ENCODE peak calls at places on chromosome 2, in six cellular contexts. L is lower leg skin, T is foreskin fibroblast, R is fibroblast of mammary gland, V is A673, G is ovary. J is an unnamed sample.

GRCh38 chr2:40101076-40101688 is 322.1 kb upstream of the THUMPD2 start:
- DNase-seq in V (no peak), G (no peak), T (peak), R (peak), L (no peak), J (peak)

GRCh38 chr2:27752551-27753237 is 18.8 kb upstream of the MRPL33 start:
- DNase-seq in V (no peak), G (no peak), R (no peak), T (no peak), L (no peak), J (no peak)

GRCh38 chr2:42888846-42889245 is 96.5 kb upstream of the HAAO start:
- DNase-seq in R (no peak), V (no peak), L (no peak), G (no peak), T (no peak), J (no peak)

GRCh38 chr2:184597996-184598312 is 375 bp upstream of the ZNF804A start:
- DNase-seq in T (no peak), L (no peak), G (no peak), V (no peak), R (peak), J (no peak)

GRCh38 chr2:150255528-150255927 is 231.9 kb downstream of the RND3 start:
- DNase-seq in G (no peak), R (peak), V (no peak), L (no peak), T (peak), J (peak)

GRCh38 chr2:57981369-57981768 is 65.2 kb upstream of the VRK2 start:
- DNase-seq in T (peak), G (no peak), R (peak), V (no peak), L (no peak), J (peak)

GRCh38 chr2:10575566-10576300 is 114.0 kb downstream of the NOL10 start:
- DNase-seq in R (peak), T (peak), L (no peak), V (no peak), G (no peak), J (peak)

GRCh38 chr2:180734382-180734781 is 246.0 kb upstream of the UBE2E3 start:
- DNase-seq in R (no peak), G (no peak), L (no peak), V (no peak), T (no peak), J (no peak)

GRCh38 chr2:240369725-240370585 is 65.5 kb upstream of the GPC1 start:
- DNase-seq in L (no peak), R (peak), T (peak), G (peak), V (no peak), J (peak)

GRCh38 chr2:192195548-192196418 is 1.1 kb upstream of the TMEFF2 start:
- DNase-seq in R (peak), T (no peak), V (peak), G (peak), L (no peak), J (peak)

GRCh38 chr2:30238143-30238800 is 6.9 kb downstream of the LBH start:
- DNase-seq in R (no peak), V (no peak), L (no peak), G (no peak), T (no peak), J (no peak)

GRCh38 chr2:7736646-7737305 is 819.6 kb downstream of the RNF144A start:
- DNase-seq in R (no peak), G (no peak), V (no peak), L (no peak), T (peak), J (no peak)

GRCh38 chr2:15643791-15644588 is 52.3 kb downstream of the DDX1 start:
- DNase-seq in R (no peak), G (no peak), T (no peak), V (no peak), L (no peak), J (peak)

GRCh38 chr2:232876071-232876977 is 6.3 kb downstream of the SNORC start:
- DNase-seq in V (peak), R (no peak), T (no peak), G (no peak), L (no peak), J (no peak)

GRCh38 chr2:3266727-3267548 is 110.7 kb downstream of the EIPR1 start:
- DNase-seq in R (no peak), L (no peak), V (no peak), G (no peak), T (no peak), J (no peak)

GRCh38 chr2:113755690-113756063 is 765 bp downstream of the SLC35F5 start:
- DNase-seq in T (no peak), V (peak), L (no peak), G (no peak), R (peak), J (no peak)

GRCh38 chr2:142824756-142825155 is 52.7 kb upstream of the KYNU start:
- DNase-seq in G (no peak), V (no peak), R (peak), L (no peak), T (no peak), J (no peak)

GRCh38 chr2:109209412-109209811 is 80.4 kb downstream of the SH3RF3 start:
- DNase-seq in T (peak), R (peak), G (no peak), V (no peak), L (no peak), J (peak)

GRCh38 chr2:9008951-9009664 is 5.6 kb upstream of the MBOAT2 start:
- DNase-seq in L (no peak), T (no peak), R (no peak), G (no peak), V (no peak), J (no peak)

GRCh38 chr2:10048501-10049171 is 5.3 kb downstream of the KLF11 start:
- DNase-seq in R (peak), T (no peak), L (no peak), G (no peak), V (peak), J (peak)

GRCh38 chr2:218804817-218805216 is 22.9 kb downstream of the CYP27A1 start:
- DNase-seq in L (no peak), G (no peak), R (no peak), V (no peak), T (no peak), J (no peak)

GRCh38 chr2:49621014-49621413 is 466.7 kb upstream of the FSHR start:
- DNase-seq in V (no peak), L (no peak), T (no peak), R (no peak), G (no peak), J (no peak)

GRCh38 chr2:199011908-199012307 is 445.8 kb downstream of the SATB2 start:
- DNase-seq in L (no peak), G (no peak), R (no peak), V (no peak), T (no peak), J (no peak)

GRCh38 chr2:68463287-68463877 is 3.7 kb downstream of the FBXO48 start:
- DNase-seq in T (no peak), V (peak), R (peak), L (no peak), G (no peak), J (peak)

GRCh38 chr2:676647-677055 is 555 bp downstream of the TMEM18 start:
- DNase-seq in L (peak), V (peak), R (peak), T (peak), G (peak), J (peak)

GRCh38 chr2:234792566-234792965 is 159.3 kb upstream of the SH3BP4 start:
- DNase-seq in T (no peak), L (no peak), G (no peak), V (peak), R (no peak), J (peak)

GRCh38 chr2:85704800-85705679 is 10.9 kb downstream of the GNLY start:
- DNase-seq in T (no peak), G (no peak), V (no peak), L (no peak), R (no peak), J (no peak)

GRCh38 chr2:12884713-12885282 is 168.1 kb downstream of the TRIB2 start:
- DNase-seq in R (peak), G (no peak), T (peak), L (peak), V (no peak), J (peak)

GRCh38 chr2:150601280-150602038 is 114.0 kb upstream of the RND3 start:
- DNase-seq in V (no peak), L (no peak), R (no peak), T (no peak), G (no peak), J (peak)

GRCh38 chr2:166518634-166519390 is 24.8 kb upstream of the SCN7A start:
- DNase-seq in R (no peak), G (no peak), V (no peak), L (no peak), T (no peak), J (no peak)

GRCh38 chr2:218832520-218832919 is 917 bp upstream of the PRKAG3 start:
- DNase-seq in V (no peak), R (peak), G (no peak), L (peak), T (peak), J (peak)

GRCh38 chr2:143759455-143759854 is 630.2 kb downstream of the ARHGAP15 start:
- DNase-seq in R (no peak), L (no peak), T (no peak), G (no peak), V (no peak), J (no peak)

GRCh38 chr2:234827096-234827860 is 124.5 kb upstream of the SH3BP4 start:
- DNase-seq in R (no peak), L (no peak), G (no peak), V (no peak), T (peak), J (no peak)

GRCh38 chr2:132400169-132400900 is 16.3 kb upstream of the GPR39 start:
- DNase-seq in G (no peak), V (peak), T (peak), R (peak), L (no peak), J (peak)

GRCh38 chr2:127024769-127025356 is 82.1 kb downstream of the BIN1 start:
- DNase-seq in T (no peak), V (peak), G (no peak), R (peak), L (no peak), J (peak)

GRCh38 chr2:127025357-127026062 is 81.4 kb downstream of the BIN1 start:
- DNase-seq in R (peak), L (no peak), T (peak), G (peak), V (peak), J (peak)

GRCh38 chr2:127023504-127023903 is 83.5 kb downstream of the BIN1 start:
- DNase-seq in G (no peak), L (no peak), R (no peak), V (no peak), T (no peak), J (no peak)

GRCh38 chr2:127029652-127030051 is 77.3 kb downstream of the BIN1 start:
- DNase-seq in L (no peak), T (no peak), R (peak), V (no peak), G (no peak), J (no peak)

GRCh38 chr2:127027715-127028114 is 79.2 kb downstream of the BIN1 start:
- DNase-seq in R (no peak), L (no peak), V (no peak), G (no peak), T (no peak), J (no peak)
- TF ChIP-seq CTCF in R (peak), L (no peak), V (peak), G (no peak), T (no peak), J (peak)

DNA sequence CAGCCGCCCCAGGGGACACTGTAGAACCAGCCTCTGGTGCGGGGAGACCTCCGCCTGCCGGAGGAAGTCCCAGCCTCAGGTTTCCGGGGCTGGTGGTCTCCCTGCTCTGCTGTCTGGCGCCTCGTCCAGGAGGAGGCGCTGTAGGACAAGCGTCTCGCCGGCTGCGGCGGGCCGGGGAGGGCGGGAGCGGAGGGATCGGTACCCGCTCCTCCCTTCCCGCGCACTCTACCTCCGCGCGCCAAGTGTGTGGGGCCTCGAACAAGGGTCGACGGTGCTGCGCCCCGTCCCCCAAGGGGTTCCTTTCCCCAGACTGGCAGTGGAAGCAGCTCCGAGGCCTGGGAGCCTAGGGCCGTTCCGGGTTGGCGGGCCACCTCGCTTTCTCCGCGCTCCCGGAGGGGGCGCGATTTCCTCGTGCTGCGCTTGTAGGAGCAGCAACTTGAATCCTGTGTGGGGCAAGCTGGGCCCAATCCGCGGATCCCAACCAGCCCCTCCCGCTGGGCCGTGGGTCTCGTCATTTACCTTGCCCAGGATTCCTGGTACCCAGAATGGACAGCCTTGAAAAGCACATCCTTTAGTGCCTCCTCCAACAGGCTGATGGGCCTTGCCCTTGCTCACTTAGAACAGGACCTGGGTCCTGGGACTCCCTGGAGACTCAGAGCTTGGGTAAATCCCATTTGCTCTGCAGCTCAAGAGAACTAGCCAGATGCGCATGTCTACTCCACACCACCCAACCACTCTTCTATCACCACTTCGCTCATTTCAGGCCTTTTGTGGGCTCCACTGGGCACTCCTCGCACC is 10.6 kb upstream of the HOXD4 start:
- DNase-seq in T (peak), R (peak), L (no peak), V (peak), G (peak), J (peak)
- H3K4me3 ChIP-seq in T (peak), R (peak), L (peak), V (peak), G (peak), J (peak)

GRCh38 chr2:11647834-11648600 is 22.0 kb downstream of the NTSR2 start:
- DNase-seq in V (no peak), G (no peak), R (peak), T (no peak), L (no peak), J (peak)
- TF ChIP-seq CTCF in V (peak), G (peak), R (peak), T (no peak), L (no peak), J (peak)

GRCh38 chr2:101219281-101219680 is 33.4 kb upstream of the CNOT11 start:
- DNase-seq in L (no peak), R (no peak), G (no peak), V (no peak), T (no peak), J (no peak)

GRCh38 chr2:101223814-101224231 is 28.9 kb upstream of the CNOT11 start:
- DNase-seq in R (no peak), G (no peak), L (no peak), T (no peak), V (no peak), J (no peak)
- H3K4me3 ChIP-seq in R (no peak), G (no peak), L (no peak), T (no peak), V (no peak), J (no peak)

GRCh38 chr2:215311625-215312394 is at the start of gene ATIC:
- DNase-seq in G (peak), T (peak), R (peak), V (peak), L (peak), J (peak)
- TF ChIP-seq CTCF in G (no peak), T (no peak), R (no peak), V (no peak), L (no peak), J (no peak)

GRCh38 chr2:217289153-217289908 is 429.5 kb upstream of the TNP1 start:
- DNase-seq in G (no peak), R (no peak), V (no peak), T (no peak), L (no peak), J (no peak)

GRCh38 chr2:217289909-217290283 is 430.0 kb upstream of the TNP1 start:
- DNase-seq in G (no peak), L (no peak), V (no peak), R (no peak), T (peak), J (peak)

GRCh38 chr2:217290467-217290866 is 430.6 kb upstream of the TNP1 start:
- DNase-seq in V (no peak), G (no peak), R (no peak), T (no peak), L (no peak), J (no peak)

GRCh38 chr2:217286833-217287232 is 427.0 kb upstream of the TNP1 start:
- DNase-seq in L (no peak), T (peak), R (peak), V (no peak), G (no peak), J (peak)

DNA sequence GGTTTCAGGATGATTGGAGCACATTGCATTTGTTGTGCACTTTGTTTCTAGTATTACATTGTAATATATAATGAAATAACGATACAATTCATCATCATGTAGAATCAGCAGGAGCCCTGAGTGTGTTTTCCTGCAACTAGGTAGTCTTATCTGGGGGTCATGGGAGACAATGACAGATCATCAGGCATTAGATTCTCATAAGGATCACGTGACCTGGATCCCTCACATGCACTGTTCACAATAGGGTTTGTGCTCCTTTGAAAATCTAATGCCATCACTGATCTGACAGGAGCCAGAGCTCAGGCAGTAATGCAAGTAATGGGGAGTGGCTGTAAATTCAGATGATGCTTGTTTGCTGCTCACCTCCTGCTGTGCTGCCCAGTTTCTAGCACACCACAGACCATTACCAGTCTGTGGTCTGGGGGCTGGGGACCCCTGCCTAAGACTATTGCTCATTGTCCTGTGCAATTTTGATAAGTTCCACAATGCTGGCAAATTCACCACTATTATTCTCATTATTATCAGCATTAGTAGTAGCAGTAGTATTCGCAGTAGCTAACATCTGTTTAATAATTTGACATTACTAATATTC is 428.7 kb upstream of the TNP1 start:
- DNase-seq in T (no peak), V (no peak), R (no peak), L (no peak), G (no peak), J (no peak)
- H3K4me3 ChIP-seq in T (no peak), V (no peak), R (no peak), L (no peak), G (no peak), J (no peak)